ENCODE peak calls at places on chromosomes 1 and 21, in five cellular contexts. B, L, R, Y and D are unnamed samples.
A peak's percentile ranks its signal among the peaks of the same experiment; 100 is the strongest.

GRCh38 chr21:43712268-43712942 is 6.5 kb upstream of the PDXK start:
- DNase-seq in R (peak; percentile 90), B (no peak), L (peak; percentile 85), Y (no peak), D (no peak)

GRCh38 chr1:177145102-177145779 is 19.3 kb downstream of the ASTN1 start:
- DNase-seq in L (no peak), Y (no peak), R (no peak), B (no peak), D (no peak)

GRCh38 chr1:66207484-66207883 is 326.5 kb upstream of the SGIP1 start:
- DNase-seq in L (no peak), B (no peak), Y (no peak), R (peak; percentile 25), D (no peak)

GRCh38 chr1:89524369-89525168 is at the start of gene LRRC8B:
- DNase-seq in B (peak; percentile 96), R (peak; percentile 66), Y (no peak), L (peak; percentile 93), D (peak; percentile 87)

GRCh38 chr1:225498539-225499135 is 70.8 kb upstream of the LBR start:
- DNase-seq in R (no peak), L (no peak), B (no peak), Y (no peak), D (no peak)

GRCh38 chr1:225888898-225889690 is at the start of gene LEFTY1:
- DNase-seq in L (no peak), R (no peak), Y (no peak), B (no peak), D (no peak)

GRCh38 chr1:59143824-59144223 is 153.1 kb upstream of the FGGY start:
- DNase-seq in Y (no peak), L (no peak), B (no peak), R (no peak), D (no peak)

GRCh38 chr1:203049077-203049476 is 22.8 kb downstream of the PPFIA4 start:
- DNase-seq in R (no peak), B (no peak), Y (no peak), L (no peak), D (no peak)

DNA sequence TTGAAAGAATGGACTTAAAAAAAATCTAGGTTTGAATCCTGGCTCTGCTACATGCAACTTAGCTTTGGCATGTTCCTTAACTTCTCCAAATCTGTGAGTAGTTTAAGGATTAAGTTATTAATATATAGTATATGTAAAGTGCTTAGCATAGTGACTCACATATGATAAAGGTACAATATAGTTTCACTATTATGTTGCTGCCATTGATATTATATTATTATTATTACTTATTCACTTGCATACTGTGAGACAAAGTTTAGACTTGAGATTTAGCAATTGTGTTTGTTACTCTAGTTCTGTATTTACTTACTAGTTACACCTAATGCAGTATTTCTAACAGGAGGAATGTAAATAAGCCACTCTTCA is 25.7 kb downstream of the RGS7 start:
- DNase-seq in B (no peak), R (no peak), L (no peak), Y (no peak), D (no peak)
- TF ChIP-seq CTCF in B (no peak), R (no peak), L (no peak), Y (no peak), D (no peak)

GRCh38 chr1:29800522-29800956 is 564.2 kb downstream of the PTPRU start:
- DNase-seq in B (no peak), L (no peak), R (peak; percentile 76), Y (no peak), D (no peak)

GRCh38 chr1:29801003-29801402 is 564.7 kb downstream of the PTPRU start:
- DNase-seq in Y (no peak), B (no peak), R (no peak), L (no peak), D (no peak)

GRCh38 chr1:29803486-29803885 is 567.2 kb downstream of the PTPRU start:
- DNase-seq in R (no peak), B (no peak), Y (no peak), L (no peak), D (no peak)

GRCh38 chr1:29801561-29801973 is 565.2 kb downstream of the PTPRU start:
- DNase-seq in L (no peak), R (no peak), B (no peak), Y (no peak), D (no peak)

DNA sequence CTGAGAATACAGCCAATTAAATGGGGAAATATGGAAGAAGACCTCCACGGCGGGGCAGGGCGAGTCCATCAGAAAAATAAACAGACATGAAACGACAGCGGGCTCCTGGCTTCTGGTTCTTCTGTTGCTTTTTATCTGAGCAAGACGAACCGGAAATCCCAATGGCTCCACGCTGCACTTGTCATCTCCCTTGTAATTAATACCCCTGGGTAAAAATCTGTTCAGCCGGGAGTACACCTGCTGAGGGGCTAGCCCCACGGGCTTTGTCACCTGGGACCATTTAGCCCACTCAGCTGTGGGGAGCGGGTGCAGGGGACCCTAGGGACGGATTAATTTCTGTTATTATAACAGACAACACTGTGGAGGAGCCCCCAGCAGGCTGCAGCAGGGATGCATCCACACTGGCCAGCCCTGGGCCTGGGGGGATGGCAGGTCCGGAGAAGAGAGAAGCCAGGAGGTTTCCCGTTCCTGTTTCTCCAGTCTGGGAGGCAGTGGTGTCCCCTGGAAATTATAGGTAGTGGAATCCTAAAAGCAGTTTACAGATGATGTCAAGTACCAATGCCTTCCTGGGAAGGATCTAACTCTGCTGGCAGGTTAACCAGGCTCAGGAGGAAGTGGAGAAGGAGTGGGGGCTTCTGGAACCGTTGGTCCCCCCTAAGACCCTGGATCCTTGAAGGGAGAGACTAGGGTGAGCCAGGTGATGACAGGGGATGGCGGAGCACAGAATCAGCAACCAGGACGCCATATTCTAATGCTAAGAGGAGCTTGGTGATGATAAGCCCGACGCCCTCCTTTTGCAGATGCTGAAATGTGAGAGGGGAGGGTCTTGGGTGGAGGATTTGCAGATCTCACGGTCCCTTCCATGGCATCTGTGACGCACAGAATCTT is 566.1 kb downstream of the PTPRU start:
- DNase-seq in Y (no peak), L (no peak), R (no peak), B (no peak), D (no peak)
- TF ChIP-seq CTCF in Y (no peak), L (no peak), R (no peak), B (no peak), D (no peak)

GRCh38 chr21:28018741-28019669 is 973.7 kb downstream of the LTN1 start:
- DNase-seq in Y (no peak), R (no peak), L (peak; percentile 12), B (no peak), D (no peak)
- TF ChIP-seq CTCF in Y (no peak), R (no peak), L (peak; percentile 12), B (no peak), D (no peak)

DNA sequence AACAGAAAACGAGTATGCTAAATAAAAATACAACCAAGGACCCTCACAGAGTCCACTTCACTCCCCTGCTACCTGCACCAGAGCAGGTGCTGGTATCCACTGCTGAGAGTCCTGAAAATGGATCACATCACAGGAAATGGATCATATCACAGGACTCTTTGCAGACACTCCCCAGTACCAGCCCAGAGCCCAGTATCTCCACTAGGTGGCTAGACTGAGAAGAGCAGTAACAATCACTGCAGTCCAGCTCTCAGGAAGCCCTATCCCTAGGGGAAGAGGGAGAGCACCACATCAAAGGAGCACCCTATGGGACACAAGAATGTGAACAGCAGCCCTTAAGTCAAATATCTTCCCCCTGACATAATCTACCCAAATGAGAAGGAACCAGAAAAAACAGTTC is 28.0 kb downstream of the AGBL4 start:
- DNase-seq in R (peak; percentile 1), Y (no peak), L (no peak), B (no peak), D (no peak)
- TF ChIP-seq CTCF in R (no peak), Y (no peak), L (no peak), B (no peak), D (no peak)